ENCODE peak calls at places on chromosome 6, in four cellular contexts. E is tibial nerve; D is mesenteric fat pad; C is stimulated activated naive CD8-positive, alpha-beta T cell treated with anti-CD3 and anti-CD28 coated beads, Interleukin-15, Interleukin-2, amounts not matched to agents 100 U/mL and 50 U/mL, for 24 hours. H is an unnamed sample.

GRCh38 chr6:111556004-111556403 is 49.7 kb downstream of the TRAF3IP2 start:
- DNase-seq in E (no peak), D (no peak), C (no peak), H (no peak)

GRCh38 chr6:106383573-106383972 is 23.1 kb downstream of the CRYBG1 start:
- DNase-seq in E (no peak), D (no peak), C (no peak), H (no peak)

GRCh38 chr6:88662653-88663174 is 300.7 kb downstream of the RNGTT start:
- DNase-seq in E (no peak), D (no peak), C (no peak), H (no peak)

GRCh38 chr6:46056906-46057529 is 41.4 kb upstream of the CLIC5 start:
- DNase-seq in E (no peak), D (no peak), C (no peak), H (peak; percentile 50)

GRCh38 chr6:43299338-43300293 is 1.6 kb downstream of the SLC22A7 start:
- DNase-seq in E (no peak), D (peak; percentile 80), C (no peak), H (no peak)

GRCh38 chr6:30101939-30102700 is 10.8 kb downstream of the TRIM31 start:
- DNase-seq in E (peak; percentile 74), D (peak; percentile 98), C (peak; percentile 87), H (peak; percentile 56)

GRCh38 chr6:39003072-39003471 is 45.5 kb upstream of the GLP1R start:
- DNase-seq in E (no peak), D (no peak), C (peak; percentile 30), H (no peak)

GRCh38 chr6:43434001-43434400 is 6.7 kb downstream of the ABCC10 start:
- DNase-seq in E (no peak), D (no peak), C (no peak), H (no peak)

GRCh38 chr6:133198725-133199124 is 42.4 kb upstream of the EYA4 start:
- DNase-seq in E (no peak), D (no peak), C (no peak), H (peak; percentile 23)

GRCh38 chr6:129498950-129499870 is 210.8 kb downstream of the ARHGAP18 start:
- DNase-seq in E (no peak), D (no peak), C (no peak), H (peak; percentile 46)

GRCh38 chr6:374956-375355 is 16.6 kb upstream of the IRF4 start:
- DNase-seq in E (no peak), D (no peak), C (no peak), H (no peak)

GRCh38 chr6:53134601-53135235 is 13.9 kb downstream of the GCM1 start:
- DNase-seq in E (no peak), D (no peak), C (no peak), H (no peak)

GRCh38 chr6:107626645-107627044 is 136.7 kb downstream of the SOBP start:
- DNase-seq in E (no peak), D (no peak), C (no peak), H (no peak)

GRCh38 chr6:35668708-35669440 is 19.8 kb downstream of the FKBP5 start:
- DNase-seq in E (no peak), D (no peak), C (no peak), H (no peak)

GRCh38 chr6:150403458-150404245 is 34.8 kb downstream of the IYD start:
- DNase-seq in E (no peak), D (no peak), C (no peak), H (peak; percentile 97)

GRCh38 chr6:148524976-148525375 is 182.3 kb downstream of the SASH1 start:
- DNase-seq in E (no peak), D (no peak), C (no peak), H (peak; percentile 90)

GRCh38 chr6:104887350-104887749 is 27.6 kb upstream of the HACE1 start:
- DNase-seq in E (no peak), D (no peak), C (no peak), H (peak; percentile 12)

GRCh38 chr6:88013015-88013414 is 34.6 kb upstream of the SPACA1 start:
- DNase-seq in E (no peak), D (no peak), C (no peak), H (no peak)

GRCh38 chr6:34051339-34051919 is 94.5 kb downstream of the GRM4 start:
- DNase-seq in E (no peak), D (no peak), C (no peak), H (no peak)

GRCh38 chr6:125918681-125919566 is 37.6 kb upstream of the HINT3 start:
- DNase-seq in E (no peak), D (no peak), C (peak; percentile 42), H (peak; percentile 82)

GRCh38 chr6:102928109-102928508 is 1534.6 kb downstream of the GRIK2 start:
- DNase-seq in E (no peak), D (no peak), C (no peak), H (no peak)

GRCh38 chr6:106149472-106150069 is 63.4 kb downstream of the PRDM1 start:
- DNase-seq in E (no peak), D (no peak), C (peak; percentile 60), H (no peak)

GRCh38 chr6:43924222-43924702 is 154.3 kb downstream of the VEGFA start:
- DNase-seq in E (no peak), D (no peak), C (peak; percentile 83), H (peak; percentile 26)

GRCh38 chr6:291697-292505 is at the start of gene DUSP22:
- DNase-seq in E (peak; percentile 83), D (peak; percentile 97), C (peak; percentile 89), H (peak; percentile 71)

GRCh38 chr6:136551103-136551502 is 881 bp upstream of the MAP7 start:
- DNase-seq in E (no peak), D (no peak), C (no peak), H (no peak)

GRCh38 chr6:54516331-54516730 is 208.1 kb downstream of the TINAG start:
- DNase-seq in E (no peak), D (no peak), C (no peak), H (no peak)

GRCh38 chr6:52603000-52603795 is 26.3 kb upstream of the TRAM2 start:
- DNase-seq in E (no peak), D (no peak), C (no peak), H (peak; percentile 70)

GRCh38 chr6:2857580-2858337 is 16.1 kb upstream of the SERPINB1 start:
- DNase-seq in E (no peak), D (no peak), C (peak; percentile 86), H (peak; percentile 77)

GRCh38 chr6:36642913-36643817 is 35.3 kb upstream of the CDKN1A start:
- DNase-seq in E (peak; percentile 71), D (peak; percentile 92), C (no peak), H (peak; percentile 83)

GRCh38 chr6:42131531-42131930 is 10.9 kb downstream of the C6orf132 start:
- DNase-seq in E (no peak), D (no peak), C (no peak), H (peak; percentile 79)

GRCh38 chr6:149422581-149422980 is 22.5 kb downstream of the SUMO4 start:
- DNase-seq in E (no peak), D (no peak), C (no peak), H (no peak)

GRCh38 chr6:2641044-2641673 is 109.6 kb downstream of the MYLK4 start:
- DNase-seq in E (no peak), D (no peak), C (no peak), H (no peak)

GRCh38 chr6:166402582-166403277 is 20.0 kb upstream of the MPC1 start:
- DNase-seq in E (no peak), D (no peak), C (no peak), H (peak; percentile 24)

GRCh38 chr6:134345780-134346179 is 27.9 kb upstream of the SGK1 start:
- DNase-seq in E (peak; percentile 44), D (no peak), C (no peak), H (no peak)

GRCh38 chr6:20404641-20405032 is 3.0 kb downstream of the E2F3 start:
- DNase-seq in E (no peak), D (no peak), C (peak; percentile 69), H (peak; percentile 64)